ENCODE peak calls at places on chromosomes 3 and 15, in ten cellular contexts. C is stomach, B is upper lobe of right lung, P is psoas muscle, V is left ventricle myocardium inferior, E is HL-60, O is right lobe of liver, H is PC-9, W is spleen, X is neural progenitor cell. R is an unnamed sample.

GRCh38 chr3:20256144-20256543 is 70.1 kb upstream of the SGO1 start:
- DNase-seq in C (no peak), B (no peak), P (no peak), V (no peak), E (no peak), O (no peak), H (no peak), W (no peak), X (no peak), R (no peak)

GRCh38 chr3:98012974-98013373 is 22.1 kb downstream of the GABRR3 start:
- DNase-seq in C (no peak), B (no peak), P (no peak), V (no peak), E (no peak), O (no peak), H (no peak), W (no peak), X (no peak), R (no peak)

GRCh38 chr3:100813828-100814227 is 104.5 kb downstream of the TFG start:
- DNase-seq in C (no peak), B (no peak), P (no peak), V (no peak), E (no peak), O (no peak), H (no peak), W (no peak), X (no peak), R (no peak)

GRCh38 chr3:126033765-126034164 is 50.2 kb downstream of the SLC41A3 start:
- DNase-seq in C (peak; percentile 10), B (no peak), P (no peak), V (no peak), E (no peak), O (no peak), H (no peak), W (no peak), X (no peak), R (no peak)

GRCh38 chr15:60087561-60087960 is 83.5 kb downstream of the FOXB1 start:
- DNase-seq in C (no peak), B (no peak), P (no peak), V (no peak), E (no peak), O (no peak), H (no peak), W (no peak), X (no peak), R (no peak)

GRCh38 chr3:129940086-129940485 is 34.4 kb upstream of the TRH start:
- DNase-seq in C (no peak), B (no peak), P (no peak), V (no peak), E (no peak), O (no peak), H (no peak), W (no peak), X (no peak), R (no peak)

GRCh38 chr15:47293763-47294162 is 423.5 kb upstream of the SEMA6D start:
- DNase-seq in C (no peak), B (peak; percentile 74), P (peak; percentile 69), V (peak; percentile 65), E (no peak), O (peak; percentile 71), H (no peak), W (no peak), X (peak; percentile 40), R (no peak)

GRCh38 chr3:124272611-124273151 is 280.8 kb upstream of the ROPN1 start:
- DNase-seq in C (no peak), B (no peak), P (no peak), V (no peak), E (no peak), O (no peak), H (no peak), W (no peak), X (no peak), R (no peak)

GRCh38 chr3:118987466-118987865 is 47.2 kb downstream of the IGSF11 start:
- DNase-seq in C (peak; percentile 69), B (no peak), P (no peak), V (peak; percentile 42), E (no peak), O (no peak), H (peak; percentile 3), W (no peak), X (no peak), R (no peak)

GRCh38 chr3:38084019-38084968 is 45.3 kb downstream of the DLEC1 start:
- DNase-seq in C (no peak), B (peak; percentile 64), P (peak; percentile 42), V (no peak), E (no peak), O (no peak), H (no peak), W (no peak), X (peak; percentile 21), R (peak; percentile 35)

GRCh38 chr3:42012378-42012934 is 50.6 kb upstream of the ULK4 start:
- DNase-seq in C (no peak), B (no peak), P (no peak), V (no peak), E (no peak), O (no peak), H (no peak), W (no peak), X (no peak), R (no peak)

GRCh38 chr15:31439328-31439727 is 112.7 kb downstream of the KLF13 start:
- DNase-seq in C (no peak), B (no peak), P (no peak), V (no peak), E (peak; percentile 45), O (no peak), H (no peak), W (no peak), X (peak; percentile 50), R (peak; percentile 30)

GRCh38 chr3:24981924-24982323 is 446.1 kb upstream of the RARB start:
- DNase-seq in C (no peak), B (no peak), P (no peak), V (no peak), E (no peak), O (no peak), H (no peak), W (no peak), X (no peak), R (no peak)

GRCh38 chr3:176799675-176800074 is 397.6 kb downstream of the TBL1XR1 start:
- DNase-seq in C (no peak), B (no peak), P (no peak), V (no peak), E (no peak), O (no peak), H (peak; percentile 14), W (no peak), X (peak; percentile 6), R (no peak)

GRCh38 chr3:51711352-51712019 is 4.6 kb downstream of the GRM2 start:
- DNase-seq in C (peak; percentile 13), B (peak; percentile 36), P (no peak), V (no peak), E (no peak), O (peak; percentile 26), H (no peak), W (no peak), X (no peak), R (no peak)

GRCh38 chr3:72346526-72346926 is 501.7 kb downstream of the SHQ1 start:
- DNase-seq in C (no peak), B (no peak), P (peak; percentile 60), V (no peak), E (peak; percentile 85), O (no peak), H (no peak), W (peak; percentile 49), X (no peak), R (peak; percentile 67)

GRCh38 chr3:102179321-102180290 is 255.2 kb upstream of the ZPLD1 start:
- DNase-seq in C (no peak), B (no peak), P (no peak), V (no peak), E (no peak), O (no peak), H (no peak), W (no peak), X (no peak), R (no peak)

GRCh38 chr3:37652851-37653250 is 208.8 kb upstream of the CTDSPL start:
- DNase-seq in C (no peak), B (no peak), P (no peak), V (peak; percentile 55), E (no peak), O (no peak), H (no peak), W (peak; percentile 52), X (no peak), R (no peak)

GRCh38 chr3:141487419-141488345 is 855 bp downstream of the RASA2 start:
- DNase-seq in C (peak; percentile 87), B (peak; percentile 92), P (peak; percentile 66), V (peak; percentile 62), E (peak; percentile 87), O (peak; percentile 91), H (peak; percentile 82), W (peak; percentile 98), X (peak; percentile 87), R (peak; percentile 64)
- TF ChIP-seq CTCF in C (no peak), B (no peak), P (peak; percentile 4), V (peak; percentile 18), E (no peak), O (no peak), H (no peak), W (no peak), X (no peak), R (no peak)

DNA sequence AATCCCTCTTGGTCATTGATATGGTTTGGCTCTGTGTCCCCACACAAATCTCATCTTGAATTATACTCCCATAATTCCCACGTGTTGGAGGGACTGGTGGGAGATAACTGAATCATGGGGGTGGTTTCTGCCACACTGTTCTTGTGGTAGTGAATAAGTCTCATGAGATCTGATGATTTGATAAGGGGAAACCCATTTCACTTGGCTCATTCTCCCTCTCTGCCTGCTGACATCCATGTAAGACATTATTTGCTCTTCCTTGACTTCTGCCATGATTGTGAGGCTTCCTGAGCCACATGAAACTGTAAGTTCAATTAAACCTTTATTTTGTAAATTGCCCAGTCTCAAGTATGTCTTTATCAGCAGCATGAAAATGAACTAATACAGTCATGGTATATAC is 106.9 kb upstream of the UBP1 start:
- DNase-seq in C (no peak), B (no peak), P (no peak), V (no peak), E (no peak), O (no peak), H (no peak), W (no peak), X (no peak), R (no peak)
- H3K27ac ChIP-seq in C (no peak overlapping the region), B (no peak overlapping the region), P (no peak overlapping the region), V (no peak overlapping the region), E (no peak overlapping the region), O (no peak overlapping the region), H (no peak overlapping the region), W (no peak overlapping the region), X (no peak overlapping the region), R (no peak overlapping the region)

GRCh38 chr3:179068779-179069530 is 2.7 kb downstream of the ZMAT3 start:
- DNase-seq in C (no peak), B (no peak), P (no peak), V (no peak), E (peak; percentile 41), O (no peak), H (peak; percentile 31), W (no peak), X (peak; percentile 51), R (peak; percentile 27)
- TF ChIP-seq CTCF in C (no peak), B (peak; percentile 14), P (no peak), V (no peak), E (no peak), O (peak; percentile 28), H (peak; percentile 71), W (peak; percentile 31), X (peak; percentile 68), R (peak; percentile 58)

DNA sequence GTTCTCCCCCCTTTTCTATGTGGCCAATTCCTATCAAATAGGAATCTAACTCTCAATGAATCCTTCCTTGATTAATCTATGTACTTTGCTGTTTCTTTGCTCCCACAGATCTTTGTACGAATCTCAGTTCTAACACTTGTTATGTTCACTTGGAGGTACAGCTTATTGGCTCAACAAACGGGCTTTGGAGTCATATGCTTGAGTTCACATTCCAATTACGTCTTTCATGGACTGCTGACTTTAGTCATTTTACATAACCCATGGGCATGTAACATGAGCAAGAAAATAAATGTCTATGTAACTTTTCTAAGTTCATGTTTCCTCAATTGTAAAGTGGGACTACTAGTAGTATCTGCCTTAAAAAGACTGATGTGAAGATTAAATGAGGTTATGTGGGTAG is 123.2 kb upstream of the TBC1D5 start:
- DNase-seq in C (no peak), B (no peak), P (no peak), V (no peak), E (no peak), O (no peak), H (no peak), W (no peak), X (no peak), R (no peak)
- H3K27ac ChIP-seq in C (no peak overlapping the region), B (no peak overlapping the region), P (no peak overlapping the region), V (no peak overlapping the region), E (no peak overlapping the region), O (no peak overlapping the region), H (no peak overlapping the region), W (no peak overlapping the region), X (no peak overlapping the region), R (no peak overlapping the region)